ENCODE peak calls at places on chromosomes 5 and 9, in nine cellular contexts. S, H, I, K, U, L, T, E and A are unnamed samples.

GRCh38 chr5:111892949-111893348 is 136.0 kb upstream of the NREP start:
- DNase-seq in S (no peak), H (no peak), I (no peak), K (no peak), U (no peak), L (no peak), T (peak), E (no peak), A (no peak)

GRCh38 chr5:34660444-34660843 is 4.3 kb downstream of the RAI14 start:
- DNase-seq in S (no peak), H (no peak), I (no peak), K (no peak), U (no peak), L (no peak), T (peak), E (no peak), A (no peak)

GRCh38 chr9:95505676-95506437 is 10.9 kb downstream of the PTCH1 start:
- DNase-seq in S (no peak), H (peak), I (peak), K (peak), U (peak), L (no peak), T (peak), E (peak), A (peak)

GRCh38 chr9:107480386-107480789 is 9.2 kb downstream of the KLF4 start:
- DNase-seq in S (peak), H (peak), I (no peak), K (peak), U (no peak), L (no peak), T (peak), E (no peak), A (no peak)

GRCh38 chr5:56802235-56802634 is 13.1 kb upstream of the MAP3K1 start:
- DNase-seq in S (no peak), H (no peak), I (no peak), K (no peak), U (no peak), L (no peak), T (no peak), E (no peak), A (no peak)

GRCh38 chr9:91856419-91856818 is 93.6 kb downstream of the ROR2 start:
- DNase-seq in S (no peak), H (no peak), I (no peak), K (no peak), U (no peak), L (no peak), T (no peak), E (no peak), A (no peak)

GRCh38 chr5:39021413-39021812 is 52.8 kb downstream of the RICTOR start:
- DNase-seq in S (no peak), H (no peak), I (no peak), K (no peak), U (no peak), L (no peak), T (no peak), E (no peak), A (no peak)

GRCh38 chr5:56735845-56736641 is 79.3 kb upstream of the MAP3K1 start:
- DNase-seq in S (no peak), H (no peak), I (no peak), K (no peak), U (no peak), L (no peak), T (no peak), E (no peak), A (no peak)

GRCh38 chr9:134211811-134212460 is 47.6 kb upstream of the RNU6ATAC start:
- DNase-seq in S (peak), H (no peak), I (no peak), K (no peak), U (no peak), L (no peak), T (no peak), E (no peak), A (no peak)

GRCh38 chr5:137097203-137097602 is 401.9 kb downstream of the SPOCK1 start:
- DNase-seq in S (no peak), H (no peak), I (no peak), K (no peak), U (no peak), L (no peak), T (no peak), E (no peak), A (no peak)

GRCh38 chr5:160919610-160920009 is 67.6 kb upstream of the ATP10B start:
- DNase-seq in S (no peak), H (no peak), I (no peak), K (no peak), U (no peak), L (no peak), T (no peak), E (no peak), A (no peak)

GRCh38 chr5:103582364-103582763 is 19.8 kb upstream of the NUDT12 start:
- DNase-seq in S (no peak), H (no peak), I (no peak), K (peak), U (no peak), L (no peak), T (peak), E (peak), A (no peak)

GRCh38 chr5:112159435-112159834 is 259.6 kb downstream of the EPB41L4A start:
- DNase-seq in S (no peak), H (peak), I (no peak), K (no peak), U (no peak), L (no peak), T (no peak), E (no peak), A (no peak)

GRCh38 chr5:56669534-56670483 is 145.5 kb upstream of the MAP3K1 start:
- DNase-seq in S (no peak), H (peak), I (no peak), K (peak), U (peak), L (no peak), T (peak), E (no peak), A (no peak)

GRCh38 chr9:37938121-37938906 is 34.4 kb upstream of the SLC25A51 start:
- DNase-seq in S (no peak), H (no peak), I (no peak), K (no peak), U (no peak), L (no peak), T (peak), E (no peak), A (peak)

GRCh38 chr5:17396247-17396646 is 101.8 kb upstream of the TAF11L2 start:
- DNase-seq in S (no peak), H (no peak), I (no peak), K (no peak), U (no peak), L (no peak), T (no peak), E (no peak), A (no peak)

GRCh38 chr9:81393985-81394811 is 295.1 kb downstream of the TLE1 start:
- DNase-seq in S (no peak), H (no peak), I (no peak), K (no peak), U (no peak), L (no peak), T (peak), E (no peak), A (no peak)

GRCh38 chr5:181221792-181222629 is 1.1 kb upstream of the TRIM41 start:
- DNase-seq in S (peak), H (peak), I (peak), K (peak), U (peak), L (peak), T (peak), E (peak), A (peak)

GRCh38 chr5:54656261-54656728 is 138.7 kb downstream of the SNX18 start:
- DNase-seq in S (no peak), H (no peak), I (no peak), K (peak), U (no peak), L (no peak), T (peak), E (no peak), A (no peak)

GRCh38 chr5:35220967-35221366 is 9.3 kb downstream of the PRLR start:
- DNase-seq in S (no peak), H (no peak), I (no peak), K (no peak), U (no peak), L (no peak), T (no peak), E (no peak), A (no peak)

DNA sequence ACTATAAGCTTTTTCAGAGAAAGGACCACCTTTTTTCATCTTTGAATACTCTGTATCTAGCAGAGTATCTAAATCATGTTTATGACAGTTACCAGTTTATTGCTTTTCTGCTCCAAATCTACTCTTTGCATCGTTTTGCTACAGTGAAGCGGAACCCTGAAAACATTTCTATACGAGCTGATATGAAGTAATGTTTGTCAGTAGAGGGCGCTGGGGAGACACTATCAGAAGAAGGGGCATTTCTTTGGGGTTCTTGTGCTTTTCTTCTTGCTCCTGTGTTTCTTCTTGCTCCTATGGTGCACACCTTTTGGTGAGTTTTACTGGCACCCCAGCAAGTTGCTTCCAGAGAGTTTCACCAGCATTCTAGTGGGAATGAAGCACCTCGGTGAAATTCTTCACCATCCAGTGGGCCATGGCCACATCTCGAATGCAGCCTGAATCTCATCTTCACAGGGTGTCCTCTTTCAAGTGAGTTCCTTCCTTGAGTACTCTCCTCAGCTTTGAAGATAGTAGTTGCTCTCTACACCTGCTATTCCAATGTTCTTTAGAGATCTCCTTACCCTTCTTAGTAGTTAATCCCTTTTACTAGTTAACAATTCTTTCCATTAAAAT is 98.4 kb downstream of the FGF1 start:
- DNase-seq in S (no peak), H (peak), I (no peak), K (peak), U (peak), L (no peak), T (peak), E (peak), A (no peak)
- TF ChIP-seq CTCF in S (no peak), H (no peak), I (peak), K (no peak), U (peak), L (peak), T (peak), E (peak), A (no peak)

GRCh38 chr5:3047212-3047774 is 295.8 kb upstream of the IRX2 start:
- DNase-seq in S (no peak), H (no peak), I (no peak), K (no peak), U (no peak), L (no peak), T (no peak), E (no peak), A (no peak)
- TF ChIP-seq CTCF in S (no peak), H (no peak), I (no peak), K (no peak), U (no peak), L (no peak), T (no peak), E (no peak), A (no peak)

GRCh38 chr5:13660072-13660471 is 284.4 kb downstream of the DNAH5 start:
- DNase-seq in S (no peak), H (no peak), I (no peak), K (no peak), U (no peak), L (no peak), T (peak), E (no peak), A (no peak)
- TF ChIP-seq CTCF in S (no peak), H (no peak), I (no peak), K (no peak), U (no peak), L (peak), T (no peak), E (peak), A (no peak)

GRCh38 chr5:135880278-135880677 is 15.4 kb downstream of the IL9 start:
- DNase-seq in S (no peak), H (no peak), I (no peak), K (no peak), U (no peak), L (no peak), T (peak), E (no peak), A (peak)
- TF ChIP-seq CTCF in S (no peak), H (no peak), I (no peak), K (no peak), U (no peak), L (peak), T (peak), E (peak), A (no peak)

DNA sequence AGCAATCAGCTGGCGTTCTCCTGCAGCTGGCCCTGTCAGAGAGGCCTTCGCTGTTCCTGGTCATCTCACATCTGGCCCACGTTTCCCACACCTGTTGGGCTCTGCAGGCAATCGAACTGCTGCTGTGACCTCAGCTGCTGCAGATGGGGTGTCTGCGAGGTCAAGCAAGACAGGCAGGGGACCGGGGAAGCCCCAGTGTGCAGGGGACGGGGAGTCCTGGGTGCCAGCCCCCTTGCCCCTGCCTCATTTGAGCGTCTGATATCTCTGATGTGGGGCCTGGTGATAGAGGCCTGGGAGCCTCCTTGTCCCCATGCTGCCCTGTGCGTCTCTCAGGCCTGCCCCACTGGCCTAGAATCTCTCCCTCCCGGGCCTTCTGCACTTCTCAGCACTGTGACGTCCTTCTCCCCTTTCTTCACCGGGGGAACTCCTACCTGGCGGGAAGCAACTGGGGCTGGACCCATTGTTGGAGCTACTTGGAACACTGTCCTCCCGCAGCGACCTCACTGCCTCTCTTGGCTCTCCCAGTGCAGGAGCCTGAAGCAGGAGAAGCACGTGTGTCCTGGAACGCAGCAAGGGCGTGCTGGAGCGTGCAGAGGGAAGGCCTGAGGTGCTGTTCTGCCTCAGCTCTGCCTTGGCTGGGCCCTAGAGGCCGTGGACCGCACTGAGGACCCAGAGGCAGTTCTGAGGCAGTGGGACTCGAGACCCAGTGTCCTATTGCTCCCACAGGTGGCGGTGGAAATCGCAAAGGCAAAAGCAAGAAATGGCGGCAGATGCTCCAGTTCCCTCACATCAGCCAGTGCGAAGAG is 3.9 kb downstream of the GRK6 start:
- DNase-seq in S (no peak), H (no peak), I (no peak), K (no peak), U (peak), L (no peak), T (no peak), E (no peak), A (no peak)
- TF ChIP-seq CTCF in S (no peak), H (no peak), I (no peak), K (no peak), U (no peak), L (no peak), T (no peak), E (no peak), A (no peak)

DNA sequence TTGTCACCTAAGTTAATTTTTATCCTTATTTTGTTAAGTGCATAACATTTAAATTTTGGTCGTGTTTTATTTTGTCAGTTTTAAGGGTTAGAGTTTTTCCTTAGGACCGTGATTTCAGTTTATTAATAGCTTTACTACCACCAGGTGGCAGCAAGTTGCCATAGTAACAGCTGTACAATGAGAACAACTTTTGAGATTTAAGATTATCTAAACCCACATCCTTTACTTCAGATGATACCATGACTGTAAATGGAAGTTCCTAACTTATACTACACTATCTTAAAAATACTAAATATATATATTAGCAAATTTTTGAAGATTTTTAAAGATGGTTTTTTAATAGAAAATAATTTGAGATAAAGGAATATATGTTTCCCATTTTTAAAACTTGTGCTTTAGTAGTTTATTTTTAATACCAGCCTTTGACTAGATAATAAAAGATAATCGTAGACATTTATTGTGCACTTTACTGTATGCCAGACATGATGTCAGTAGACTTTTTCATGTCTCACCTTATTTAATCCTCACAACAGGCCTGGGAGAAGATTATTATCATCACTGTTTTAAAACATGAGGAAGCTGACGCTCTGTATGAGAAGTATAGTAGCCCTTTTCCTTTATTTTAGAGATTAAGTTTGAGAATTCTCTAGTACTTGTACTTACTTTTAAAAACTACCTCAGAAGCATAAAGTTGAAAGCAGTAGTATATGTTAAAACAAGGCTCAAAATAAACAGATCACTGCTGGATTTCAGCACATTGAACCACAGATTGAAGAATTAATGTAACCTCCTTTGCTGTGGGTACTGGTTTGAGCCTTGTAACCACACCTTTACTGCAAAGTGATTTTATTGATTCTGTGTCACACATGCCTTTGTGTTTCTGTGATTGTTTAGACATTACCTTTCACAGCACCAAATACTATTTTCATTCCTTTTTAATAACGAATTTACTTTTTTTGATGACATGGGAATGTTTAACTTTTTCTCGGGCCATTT is 27.5 kb downstream of the SREK1 start:
- DNase-seq in S (no peak), H (no peak), I (peak), K (peak), U (peak), L (no peak), T (peak), E (no peak), A (no peak)
- TF ChIP-seq CTCF in S (no peak), H (peak), I (peak), K (no peak), U (peak), L (peak), T (peak), E (peak), A (peak)

GRCh38 chr9:33106827-33107621 is 30.6 kb upstream of the SMU1 start:
- DNase-seq in S (no peak), H (no peak), I (no peak), K (peak), U (no peak), L (no peak), T (peak), E (no peak), A (no peak)
- TF ChIP-seq CTCF in S (no peak), H (no peak), I (no peak), K (no peak), U (no peak), L (no peak), T (no peak), E (no peak), A (no peak)